ENCODE peak calls at places on chromosomes 4 and X, in eight cellular contexts. One of them, this sample, is unnamed.

GRCh38 chrX:144335402-144335801 is 451.5 kb downstream of the UBE2NL start:
- DNase-seq in uterus: no peak
- DNase-seq in esophagus squamous epithelium: no peak
- DNase-seq in stomach: no peak
- DNase-seq in tibial nerve: no peak
- DNase-seq in NB4: peak
- DNase-seq in suprapubic skin: no peak
- DNase-seq in A549: no peak
- DNase-seq in this sample: no peak

GRCh38 chr4:170122252-170122651 is 32.5 kb upstream of the AADAT start:
- DNase-seq in tibial nerve: no peak
- DNase-seq in uterus: no peak
- DNase-seq in stomach: no peak
- DNase-seq in A549: no peak
- DNase-seq in NB4: no peak
- DNase-seq in esophagus squamous epithelium: no peak
- DNase-seq in suprapubic skin: no peak
- DNase-seq in this sample: no peak

GRCh38 chrX:23749576-23749975 is 6.5 kb upstream of the ACOT9 start:
- DNase-seq in uterus: no peak
- DNase-seq in suprapubic skin: no peak
- DNase-seq in esophagus squamous epithelium: no peak
- DNase-seq in tibial nerve: no peak
- DNase-seq in A549: no peak
- DNase-seq in stomach: no peak
- DNase-seq in NB4: no peak
- DNase-seq in this sample: peak

GRCh38 chrX:21383546-21383945 is 9.3 kb downstream of the CNKSR2 start:
- DNase-seq in NB4: no peak
- DNase-seq in suprapubic skin: no peak
- DNase-seq in tibial nerve: no peak
- DNase-seq in stomach: no peak
- DNase-seq in uterus: no peak
- DNase-seq in A549: no peak
- DNase-seq in esophagus squamous epithelium: no peak
- DNase-seq in this sample: no peak

GRCh38 chr4:82776925-82777542 is 21.6 kb downstream of the SCD5 start:
- DNase-seq in esophagus squamous epithelium: no peak
- DNase-seq in tibial nerve: no peak
- DNase-seq in stomach: no peak
- DNase-seq in suprapubic skin: no peak
- DNase-seq in A549: no peak
- DNase-seq in uterus: no peak
- DNase-seq in NB4: no peak
- DNase-seq in this sample: peak

GRCh38 chr4:45453258-45453841 is 670.5 kb downstream of the GABRG1 start:
- DNase-seq in NB4: peak
- DNase-seq in stomach: no peak
- DNase-seq in tibial nerve: no peak
- DNase-seq in uterus: no peak
- DNase-seq in suprapubic skin: no peak
- DNase-seq in esophagus squamous epithelium: no peak
- DNase-seq in A549: no peak
- DNase-seq in this sample: no peak

GRCh38 chr4:47933798-47934197 is 19.4 kb upstream of the NFXL1 start:
- DNase-seq in suprapubic skin: no peak
- DNase-seq in uterus: no peak
- DNase-seq in NB4: peak
- DNase-seq in stomach: no peak
- DNase-seq in esophagus squamous epithelium: no peak
- DNase-seq in A549: peak
- DNase-seq in tibial nerve: no peak
- DNase-seq in this sample: no peak

GRCh38 chr4:184647391-184648101 is 1.7 kb downstream of the CASP3 start:
- DNase-seq in uterus: no peak
- DNase-seq in stomach: no peak
- DNase-seq in esophagus squamous epithelium: no peak
- DNase-seq in suprapubic skin: no peak
- DNase-seq in A549: no peak
- DNase-seq in tibial nerve: no peak
- DNase-seq in NB4: no peak
- DNase-seq in this sample: no peak

GRCh38 chr4:1959104-1959384 is 49.7 kb downstream of the NELFA start:
- DNase-seq in NB4: no peak
- DNase-seq in A549: no peak
- DNase-seq in tibial nerve: no peak
- DNase-seq in suprapubic skin: no peak
- DNase-seq in stomach: no peak
- DNase-seq in uterus: no peak
- DNase-seq in esophagus squamous epithelium: no peak
- DNase-seq in this sample: no peak

GRCh38 chrX:16125520-16126149 is 2.3 kb downstream of the GRPR start:
- DNase-seq in A549: no peak
- DNase-seq in uterus: no peak
- DNase-seq in suprapubic skin: no peak
- DNase-seq in NB4: no peak
- DNase-seq in tibial nerve: no peak
- DNase-seq in stomach: no peak
- DNase-seq in esophagus squamous epithelium: no peak
- DNase-seq in this sample: no peak

GRCh38 chr4:38612996-38613395 is 51.0 kb upstream of the KLF3 start:
- DNase-seq in suprapubic skin: no peak
- DNase-seq in tibial nerve: no peak
- DNase-seq in uterus: no peak
- DNase-seq in A549: no peak
- DNase-seq in stomach: no peak
- DNase-seq in NB4: no peak
- DNase-seq in esophagus squamous epithelium: no peak
- DNase-seq in this sample: no peak

GRCh38 chrX:14616876-14617275 is 87.5 kb downstream of the GLRA2 start:
- DNase-seq in esophagus squamous epithelium: no peak
- DNase-seq in stomach: no peak
- DNase-seq in tibial nerve: no peak
- DNase-seq in uterus: no peak
- DNase-seq in suprapubic skin: no peak
- DNase-seq in NB4: no peak
- DNase-seq in A549: no peak
- DNase-seq in this sample: no peak

GRCh38 chrX:119885554-119886428 is 9.9 kb upstream of the AKAP14 start:
- DNase-seq in A549: no peak
- DNase-seq in tibial nerve: no peak
- DNase-seq in suprapubic skin: no peak
- DNase-seq in esophagus squamous epithelium: no peak
- DNase-seq in stomach: no peak
- DNase-seq in uterus: no peak
- DNase-seq in NB4: peak
- DNase-seq in this sample: no peak

GRCh38 chrX:1807301-1807731 is 192.5 kb downstream of the ASMT start:
- DNase-seq in tibial nerve: no peak
- DNase-seq in stomach: no peak
- DNase-seq in esophagus squamous epithelium: no peak
- DNase-seq in A549: no peak
- DNase-seq in uterus: no peak
- DNase-seq in suprapubic skin: no peak
- DNase-seq in NB4: no peak
- DNase-seq in this sample: peak

GRCh38 chr4:183396187-183396738 is 48.2 kb upstream of the CDKN2AIP start:
- DNase-seq in uterus: no peak
- DNase-seq in NB4: peak
- DNase-seq in stomach: no peak
- DNase-seq in A549: no peak
- DNase-seq in esophagus squamous epithelium: no peak
- DNase-seq in tibial nerve: no peak
- DNase-seq in suprapubic skin: no peak
- DNase-seq in this sample: no peak

GRCh38 chrX:97096385-97096784 is 212.7 kb downstream of the RPA4 start:
- DNase-seq in NB4: peak
- DNase-seq in tibial nerve: no peak
- DNase-seq in suprapubic skin: no peak
- DNase-seq in A549: no peak
- DNase-seq in uterus: no peak
- DNase-seq in stomach: no peak
- DNase-seq in esophagus squamous epithelium: no peak
- DNase-seq in this sample: no peak

GRCh38 chrX:100964362-100964761 is 5.1 kb upstream of the ARL13A start:
- DNase-seq in A549: no peak
- DNase-seq in uterus: no peak
- DNase-seq in tibial nerve: no peak
- DNase-seq in esophagus squamous epithelium: no peak
- DNase-seq in stomach: no peak
- DNase-seq in suprapubic skin: no peak
- DNase-seq in NB4: no peak
- DNase-seq in this sample: no peak

GRCh38 chr4:140567722-140568121 is 1.0 kb downstream of the UCP1 start:
- DNase-seq in esophagus squamous epithelium: no peak
- DNase-seq in suprapubic skin: no peak
- DNase-seq in stomach: no peak
- DNase-seq in A549: no peak
- DNase-seq in NB4: no peak
- DNase-seq in uterus: no peak
- DNase-seq in tibial nerve: no peak
- DNase-seq in this sample: no peak

GRCh38 chrX:120781416-120781815 is 94.2 kb downstream of the CT47B1 start:
- DNase-seq in esophagus squamous epithelium: no peak
- DNase-seq in A549: no peak
- DNase-seq in suprapubic skin: no peak
- DNase-seq in NB4: no peak
- DNase-seq in uterus: no peak
- DNase-seq in stomach: no peak
- DNase-seq in tibial nerve: no peak
- DNase-seq in this sample: no peak

GRCh38 chrX:12978205-12979010 is 3.5 kb downstream of the TMSB4X start:
- DNase-seq in uterus: peak
- DNase-seq in NB4: peak
- DNase-seq in esophagus squamous epithelium: peak
- DNase-seq in A549: no peak
- DNase-seq in tibial nerve: no peak
- DNase-seq in stomach: peak
- DNase-seq in suprapubic skin: no peak
- DNase-seq in this sample: peak
- TF ChIP-seq POLR2A in uterus: no peak
- TF ChIP-seq POLR2A in NB4: peak
- TF ChIP-seq POLR2A in esophagus squamous epithelium: no peak
- TF ChIP-seq POLR2A in A549: peak
- TF ChIP-seq POLR2A in tibial nerve: no peak
- TF ChIP-seq POLR2A in stomach: no peak
- TF ChIP-seq POLR2A in suprapubic skin: no peak
- TF ChIP-seq POLR2A in this sample: no peak

GRCh38 chr4:122009524-122009923 is 57.7 kb upstream of the TRPC3 start:
- DNase-seq in suprapubic skin: no peak
- DNase-seq in NB4: no peak
- DNase-seq in A549: no peak
- DNase-seq in stomach: no peak
- DNase-seq in tibial nerve: no peak
- DNase-seq in esophagus squamous epithelium: no peak
- DNase-seq in uterus: no peak
- DNase-seq in this sample: no peak

GRCh38 chr4:122015203-122015602 is 63.3 kb upstream of the TRPC3 start:
- DNase-seq in suprapubic skin: no peak
- DNase-seq in esophagus squamous epithelium: no peak
- DNase-seq in tibial nerve: no peak
- DNase-seq in A549: no peak
- DNase-seq in uterus: no peak
- DNase-seq in stomach: no peak
- DNase-seq in NB4: no peak
- DNase-seq in this sample: no peak

GRCh38 chr4:122010610-122011009 is 58.8 kb upstream of the TRPC3 start:
- DNase-seq in A549: no peak
- DNase-seq in suprapubic skin: no peak
- DNase-seq in stomach: no peak
- DNase-seq in esophagus squamous epithelium: no peak
- DNase-seq in uterus: no peak
- DNase-seq in NB4: no peak
- DNase-seq in tibial nerve: no peak
- DNase-seq in this sample: no peak

GRCh38 chr4:122017296-122017695 is 65.4 kb upstream of the TRPC3 start:
- DNase-seq in stomach: no peak
- DNase-seq in esophagus squamous epithelium: no peak
- DNase-seq in tibial nerve: no peak
- DNase-seq in suprapubic skin: no peak
- DNase-seq in uterus: no peak
- DNase-seq in NB4: no peak
- DNase-seq in A549: no peak
- DNase-seq in this sample: no peak

GRCh38 chr4:122012735-122013134 is 60.9 kb upstream of the TRPC3 start:
- DNase-seq in esophagus squamous epithelium: no peak
- DNase-seq in uterus: no peak
- DNase-seq in NB4: no peak
- DNase-seq in tibial nerve: no peak
- DNase-seq in stomach: no peak
- DNase-seq in A549: no peak
- DNase-seq in suprapubic skin: no peak
- DNase-seq in this sample: no peak
- TF ChIP-seq CTCF in esophagus squamous epithelium: no peak
- TF ChIP-seq CTCF in uterus: no peak
- TF ChIP-seq CTCF in NB4: no peak
- TF ChIP-seq CTCF in tibial nerve: no peak
- TF ChIP-seq CTCF in stomach: no peak
- TF ChIP-seq CTCF in A549: no peak
- TF ChIP-seq CTCF in suprapubic skin: no peak
- TF ChIP-seq CTCF in this sample: no peak

GRCh38 chr4:15003891-15004700 is 1.8 kb downstream of the CPEB2 start:
- DNase-seq in suprapubic skin: peak
- DNase-seq in tibial nerve: peak
- DNase-seq in esophagus squamous epithelium: no peak
- DNase-seq in A549: no peak
- DNase-seq in stomach: peak
- DNase-seq in uterus: peak
- DNase-seq in NB4: peak
- DNase-seq in this sample: peak

GRCh38 chr4:15007201-15007600 is 4.9 kb downstream of the CPEB2 start:
- DNase-seq in esophagus squamous epithelium: no peak
- DNase-seq in tibial nerve: no peak
- DNase-seq in NB4: no peak
- DNase-seq in suprapubic skin: no peak
- DNase-seq in stomach: no peak
- DNase-seq in uterus: no peak
- DNase-seq in A549: no peak
- DNase-seq in this sample: no peak

GRCh38 chr4:15004701-15005301 is 2.5 kb downstream of the CPEB2 start:
- DNase-seq in uterus: peak
- DNase-seq in esophagus squamous epithelium: peak
- DNase-seq in stomach: peak
- DNase-seq in tibial nerve: peak
- DNase-seq in suprapubic skin: peak
- DNase-seq in NB4: peak
- DNase-seq in A549: no peak
- DNase-seq in this sample: peak

GRCh38 chr4:15005474-15006115 is 3.3 kb downstream of the CPEB2 start:
- DNase-seq in stomach: no peak
- DNase-seq in suprapubic skin: no peak
- DNase-seq in esophagus squamous epithelium: no peak
- DNase-seq in A549: no peak
- DNase-seq in tibial nerve: no peak
- DNase-seq in uterus: no peak
- DNase-seq in NB4: no peak
- DNase-seq in this sample: no peak

GRCh38 chr4:15006416-15007024 is 4.2 kb downstream of the CPEB2 start:
- DNase-seq in NB4: peak
- DNase-seq in tibial nerve: no peak
- DNase-seq in esophagus squamous epithelium: no peak
- DNase-seq in A549: no peak
- DNase-seq in stomach: no peak
- DNase-seq in uterus: no peak
- DNase-seq in suprapubic skin: no peak
- DNase-seq in this sample: no peak
- H3K4me3 ChIP-seq in NB4: no peak
- H3K4me3 ChIP-seq in tibial nerve: no peak
- H3K4me3 ChIP-seq in esophagus squamous epithelium: no peak
- H3K4me3 ChIP-seq in A549: peak
- H3K4me3 ChIP-seq in stomach: peak
- H3K4me3 ChIP-seq in uterus: no peak
- H3K4me3 ChIP-seq in suprapubic skin: peak
- H3K4me3 ChIP-seq in this sample: no peak

GRCh38 chr4:25233737-25234389 is at the start of gene PI4K2B:
- DNase-seq in NB4: peak
- DNase-seq in suprapubic skin: peak
- DNase-seq in tibial nerve: peak
- DNase-seq in stomach: peak
- DNase-seq in uterus: peak
- DNase-seq in esophagus squamous epithelium: peak
- DNase-seq in A549: peak
- DNase-seq in this sample: peak
- TF ChIP-seq POLR2A in NB4: peak
- TF ChIP-seq POLR2A in suprapubic skin: peak
- TF ChIP-seq POLR2A in tibial nerve: peak
- TF ChIP-seq POLR2A in stomach: no peak
- TF ChIP-seq POLR2A in uterus: peak
- TF ChIP-seq POLR2A in esophagus squamous epithelium: peak
- TF ChIP-seq POLR2A in A549: peak
- TF ChIP-seq POLR2A in this sample: no peak

This sample was measured in lower leg skin.